ENCODE peak calls at places on chromosomes 7 and 10, in ten cellular contexts. Y, C, W, T, U, Z, V, D, G and X are unnamed samples. For H3K36me3, the result is how much of the 10 kb centered on the place peaks cover.

GRCh38 chr10:84493951-84494848 is 165.8 kb downstream of the CCSER2 start:
- DNase-seq in Y (no peak), C (peak), W (peak), T (no peak), U (no peak), Z (no peak), V (peak), D (no peak), G (no peak), X (no peak)

GRCh38 chr7:8442814-8443304 is 9.4 kb downstream of the NXPH1 start:
- DNase-seq in Y (peak), C (peak), W (peak), T (peak), U (no peak), Z (no peak), V (no peak), D (no peak), G (peak), X (no peak)

GRCh38 chr10:126133906-126134703 is 237.7 kb downstream of the FANK1 start:
- DNase-seq in Y (no peak), C (no peak), W (no peak), T (no peak), U (no peak), Z (peak), V (peak), D (no peak), G (no peak), X (no peak)

GRCh38 chr7:64621656-64622055 is 44.3 kb upstream of the ZNF107 start:
- DNase-seq in Y (no peak), C (no peak), W (no peak), T (no peak), U (no peak), Z (no peak), V (no peak), D (no peak), G (no peak), X (no peak)

GRCh38 chr10:76774987-76775603 is 862.5 kb downstream of the KCNMA1 start:
- DNase-seq in Y (no peak), C (no peak), W (no peak), T (no peak), U (no peak), Z (no peak), V (no peak), D (peak), G (no peak), X (no peak)

GRCh38 chr10:54800677-54801480 is at the start of gene PCDH15:
- DNase-seq in Y (peak), C (peak), W (peak), T (no peak), U (peak), Z (no peak), V (no peak), D (no peak), G (peak), X (no peak)

GRCh38 chr10:129402459-129402858 is 64.6 kb upstream of the MGMT start:
- DNase-seq in Y (no peak), C (no peak), W (no peak), T (no peak), U (no peak), Z (no peak), V (no peak), D (no peak), G (no peak), X (peak)

GRCh38 chr7:33716581-33717477 is 188.5 kb upstream of the BMPER start:
- DNase-seq in Y (peak), C (no peak), W (peak), T (no peak), U (no peak), Z (no peak), V (peak), D (no peak), G (peak), X (no peak)

GRCh38 chr10:107971411-107971810 is 806.9 kb upstream of the SORCS1 start:
- DNase-seq in Y (no peak), C (no peak), W (no peak), T (no peak), U (no peak), Z (no peak), V (no peak), D (no peak), G (no peak), X (no peak)

GRCh38 chr10:112695539-112695938 is 248.5 kb downstream of the VTI1A start:
- DNase-seq in Y (no peak), C (no peak), W (no peak), T (no peak), U (no peak), Z (no peak), V (no peak), D (no peak), G (no peak), X (no peak)

GRCh38 chr7:45982912-45983719 is 62.0 kb upstream of the IGFBP3 start:
- DNase-seq in Y (no peak), C (no peak), W (peak), T (peak), U (peak), Z (no peak), V (no peak), D (no peak), G (no peak), X (peak)

GRCh38 chr10:82544377-82544776 is 669.4 kb downstream of the NRG3 start:
- DNase-seq in Y (no peak), C (no peak), W (no peak), T (no peak), U (no peak), Z (peak), V (no peak), D (no peak), G (peak), X (no peak)

GRCh38 chr10:26566525-26567348 is 128.6 kb downstream of the APBB1IP start:
- DNase-seq in Y (peak), C (no peak), W (peak), T (no peak), U (peak), Z (no peak), V (no peak), D (peak), G (peak), X (no peak)

GRCh38 chr10:13893926-13894325 is 307.2 kb downstream of the PRPF18 start:
- DNase-seq in Y (no peak), C (no peak), W (peak), T (no peak), U (peak), Z (peak), V (peak), D (no peak), G (no peak), X (no peak)

GRCh38 chr7:73703985-73704639 is 15.4 kb downstream of the STX1A start:
- DNase-seq in Y (peak), C (no peak), W (peak), T (peak), U (peak), Z (peak), V (peak), D (no peak), G (peak), X (no peak)

GRCh38 chr7:156735861-156736260 is 95.3 kb downstream of the RNF32 start:
- DNase-seq in Y (no peak), C (no peak), W (no peak), T (no peak), U (no peak), Z (no peak), V (peak), D (no peak), G (no peak), X (no peak)

GRCh38 chr10:119320981-119321380 is 113.6 kb downstream of the GRK5 start:
- DNase-seq in Y (no peak), C (no peak), W (no peak), T (no peak), U (no peak), Z (peak), V (peak), D (no peak), G (no peak), X (no peak)

GRCh38 chr7:106775552-106775936 is 89.5 kb upstream of the PIK3CG start:
- DNase-seq in Y (no peak), C (peak), W (no peak), T (no peak), U (no peak), Z (peak), V (peak), D (no peak), G (no peak), X (no peak)

GRCh38 chr10:127736915-127737562 is at the start of gene FOXI2:
- DNase-seq in Y (peak), C (no peak), W (peak), T (no peak), U (peak), Z (peak), V (no peak), D (no peak), G (peak), X (no peak)

GRCh38 chr10:100307716-100308115 is 21.2 kb upstream of the BLOC1S2 start:
- DNase-seq in Y (no peak), C (no peak), W (no peak), T (no peak), U (no peak), Z (peak), V (peak), D (no peak), G (no peak), X (no peak)

GRCh38 chr10:23338155-23338828 is 6.3 kb downstream of the C10orf67 start:
- DNase-seq in Y (peak), C (peak), W (peak), T (no peak), U (no peak), Z (no peak), V (peak), D (no peak), G (peak), X (peak)

GRCh38 chr7:21642422-21642821 is 99.6 kb downstream of the DNAH11 start:
- DNase-seq in Y (peak), C (no peak), W (peak), T (no peak), U (no peak), Z (no peak), V (no peak), D (no peak), G (peak), X (no peak)

GRCh38 chr7:16399916-16400895 is 21.1 kb downstream of the CRPPA start:
- DNase-seq in Y (no peak), C (no peak), W (no peak), T (no peak), U (no peak), Z (no peak), V (peak), D (no peak), G (no peak), X (no peak)

GRCh38 chr10:78194539-78195402 is 161.1 kb downstream of the RPS24 start:
- DNase-seq in Y (no peak), C (no peak), W (peak), T (no peak), U (peak), Z (peak), V (peak), D (no peak), G (no peak), X (no peak)

GRCh38 chr10:100508691-100509150 is 10.9 kb downstream of the SEC31B start:
- DNase-seq in Y (peak), C (no peak), W (peak), T (no peak), U (peak), Z (no peak), V (peak), D (no peak), G (peak), X (no peak)

GRCh38 chr7:152756126-152756525 is 3.4 kb upstream of the ACTR3B start:
- DNase-seq in Y (no peak), C (no peak), W (no peak), T (no peak), U (no peak), Z (no peak), V (peak), D (no peak), G (no peak), X (no peak)

GRCh38 chr7:152759655-152760383 is at the start of gene ACTR3B:
- DNase-seq in Y (peak), C (peak), W (peak), T (peak), U (peak), Z (peak), V (peak), D (peak), G (peak), X (peak)

GRCh38 chr7:152762056-152762455 is 2.5 kb downstream of the ACTR3B start:
- DNase-seq in Y (no peak), C (no peak), W (no peak), T (no peak), U (no peak), Z (peak), V (peak), D (no peak), G (no peak), X (no peak)

GRCh38 chr7:152761116-152761748 is 1.7 kb downstream of the ACTR3B start:
- DNase-seq in Y (no peak), C (peak), W (peak), T (no peak), U (no peak), Z (peak), V (peak), D (no peak), G (no peak), X (peak)

DNA sequence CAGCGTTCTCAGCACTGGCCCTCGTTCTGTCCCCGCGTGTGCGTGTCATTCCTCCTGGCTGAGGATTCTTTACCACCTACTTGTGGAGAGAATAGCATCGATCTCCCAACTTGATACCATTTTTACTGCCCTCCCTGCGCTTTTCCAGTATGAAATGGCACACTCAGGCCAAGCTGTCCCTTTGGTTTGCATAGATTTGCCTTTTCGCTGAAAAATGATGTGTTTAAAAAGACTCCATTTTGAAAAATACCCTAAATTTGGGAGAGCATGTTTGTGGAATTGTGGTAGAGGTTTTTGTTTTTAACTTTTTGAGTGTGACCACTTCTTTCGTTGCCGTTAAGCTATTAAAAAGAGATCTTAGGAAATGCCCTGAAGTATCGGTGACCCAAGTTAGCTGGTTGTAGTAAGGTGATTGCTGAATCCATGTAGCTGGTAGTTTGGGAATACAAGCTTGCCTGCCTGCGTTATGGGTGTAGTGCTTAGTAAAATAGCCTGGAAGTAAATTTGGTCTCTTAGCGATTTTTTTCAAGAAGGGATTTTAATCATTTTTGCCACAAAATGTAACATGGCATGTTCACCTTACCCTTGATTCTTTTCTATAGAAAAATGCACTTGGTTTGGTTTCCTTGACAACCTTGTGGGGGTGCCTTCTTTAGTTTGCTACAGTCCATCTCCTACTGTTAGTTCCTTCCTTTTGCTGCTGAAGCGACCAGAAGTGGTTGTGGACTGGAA is 998 bp downstream of the ACTR3B start:
- DNase-seq in Y (no peak), C (no peak), W (peak), T (no peak), U (peak), Z (no peak), V (peak), D (no peak), G (peak), X (peak)
- H3K36me3 ChIP-seq in Y (under half), C (under half), W (under half), T (under half), U (under half), Z (under half), V (under half), D (under half), G (under half), X (under half)

DNA sequence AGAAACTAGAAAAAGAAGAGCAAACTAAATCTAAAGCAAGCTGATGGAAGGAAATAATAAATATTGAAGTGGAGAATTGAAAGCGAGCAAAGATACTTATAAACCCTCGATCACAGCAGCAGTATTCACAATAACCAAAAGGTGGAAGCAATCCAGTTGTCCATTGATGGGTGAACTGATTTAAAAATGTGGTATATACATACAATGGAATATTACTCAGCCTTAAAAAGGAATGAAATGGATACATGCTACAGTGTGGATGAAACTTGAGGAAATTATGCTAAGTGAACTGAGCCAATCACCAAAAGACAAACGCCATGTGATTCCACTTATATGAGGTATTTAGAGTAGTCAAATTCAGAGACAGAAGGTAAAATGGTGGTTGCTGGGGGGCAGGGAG is 17.5 kb downstream of the ZCCHC24 start:
- DNase-seq in Y (no peak), C (no peak), W (no peak), T (no peak), U (no peak), Z (no peak), V (no peak), D (no peak), G (no peak), X (no peak)
- H3K36me3 ChIP-seq in Y (under half), C (under half), W (under half), T (under half), U (under half), Z (half or more), V (half or more), D (under half), G (under half), X (under half)

GRCh38 chr7:1087952-1088920 is at the start of gene GPER1:
- DNase-seq in Y (peak), C (no peak), W (peak), T (peak), U (peak), Z (peak), V (peak), D (no peak), G (peak), X (peak)
- H3K36me3 ChIP-seq in Y (under half), C (under half), W (under half), T (under half), U (under half), Z (under half), V (under half), D (under half), G (under half), X (under half)

DNA sequence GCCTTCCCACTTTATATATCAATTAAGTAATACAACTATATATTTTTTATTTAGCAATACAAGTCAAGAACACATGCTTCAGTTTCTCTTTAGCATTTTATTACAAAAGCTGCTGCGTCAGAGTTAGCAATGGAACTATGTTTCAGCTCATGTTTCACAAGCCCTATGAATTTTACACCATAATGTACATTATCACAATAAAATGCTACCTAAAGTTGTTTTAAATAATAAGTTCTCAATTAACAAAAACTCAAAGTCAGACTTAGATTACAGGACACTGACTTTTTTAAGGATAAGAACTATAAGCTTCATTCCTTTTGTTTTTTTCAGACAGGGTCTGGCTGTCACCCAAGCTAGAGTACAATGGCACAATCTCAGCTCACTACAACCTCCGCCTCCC is 52.3 kb downstream of the EZH2 start:
- DNase-seq in Y (no peak), C (no peak), W (no peak), T (no peak), U (no peak), Z (no peak), V (no peak), D (no peak), G (no peak), X (no peak)
- H3K36me3 ChIP-seq in Y (under half), C (under half), W (under half), T (under half), U (under half), Z (under half), V (under half), D (under half), G (under half), X (under half)

DNA sequence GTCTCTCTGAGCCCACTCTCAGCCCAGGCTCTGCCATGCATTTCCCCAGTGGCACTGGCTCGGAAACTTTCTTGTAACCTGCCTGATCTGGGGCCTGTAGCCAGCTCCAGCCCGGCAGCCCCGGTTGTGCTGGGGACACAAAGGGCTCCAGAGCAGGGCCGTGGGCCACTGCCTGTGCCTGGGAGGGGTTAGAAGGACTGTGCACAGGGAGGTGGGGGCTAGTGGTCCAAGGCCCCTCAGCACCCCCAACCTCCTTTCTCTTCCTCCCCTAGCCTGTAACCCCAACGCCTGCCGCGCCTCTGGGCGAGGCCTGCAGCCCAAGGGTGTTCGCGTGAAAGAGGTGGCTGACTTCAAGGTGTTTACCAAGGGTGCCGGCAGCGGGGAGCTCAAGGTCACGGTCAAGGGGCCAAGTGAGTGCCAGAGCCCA is 9.6 kb downstream of the FLNC start:
- DNase-seq in Y (no peak), C (no peak), W (no peak), T (peak), U (no peak), Z (no peak), V (no peak), D (peak), G (peak), X (no peak)
- H3K36me3 ChIP-seq in Y (under half), C (under half), W (under half), T (under half), U (half or more), Z (half or more), V (half or more), D (under half), G (under half), X (half or more)

GRCh38 chr7:134948246-134948645 is 38.1 kb upstream of the AGBL3 start:
- DNase-seq in Y (no peak), C (no peak), W (no peak), T (no peak), U (no peak), Z (no peak), V (peak), D (no peak), G (no peak), X (no peak)

GRCh38 chr7:134947831-134948230 is 38.5 kb upstream of the AGBL3 start:
- DNase-seq in Y (no peak), C (no peak), W (no peak), T (no peak), U (no peak), Z (no peak), V (no peak), D (no peak), G (no peak), X (no peak)

GRCh38 chr7:134948736-134949135 is 37.6 kb upstream of the AGBL3 start:
- DNase-seq in Y (no peak), C (no peak), W (no peak), T (no peak), U (no peak), Z (peak), V (peak), D (no peak), G (no peak), X (no peak)

GRCh38 chr7:134947329-134947728 is 39.0 kb upstream of the AGBL3 start:
- DNase-seq in Y (no peak), C (no peak), W (no peak), T (no peak), U (no peak), Z (no peak), V (no peak), D (no peak), G (no peak), X (no peak)

DNA sequence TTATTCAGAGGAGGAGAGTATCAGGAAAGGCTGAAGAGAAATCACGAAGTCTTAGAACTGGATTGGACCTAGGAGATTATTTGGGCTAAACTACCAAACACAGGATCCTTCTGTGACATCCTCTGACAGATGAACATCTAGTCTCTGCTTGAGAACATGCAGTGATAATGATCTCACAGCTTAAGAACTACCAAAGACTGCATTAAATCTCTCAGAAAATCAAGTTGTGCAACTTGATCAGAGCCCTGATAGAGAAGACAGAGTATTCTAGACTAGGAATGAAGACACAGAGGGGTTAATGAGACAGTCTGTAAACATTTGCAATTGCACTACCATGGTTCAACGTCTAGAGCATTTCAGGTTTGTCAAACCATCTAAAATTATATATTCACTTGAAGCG is 37.1 kb upstream of the AGBL3 start:
- DNase-seq in Y (no peak), C (no peak), W (no peak), T (no peak), U (no peak), Z (no peak), V (no peak), D (no peak), G (no peak), X (no peak)
- H3K36me3 ChIP-seq in Y (under half), C (under half), W (half or more), T (under half), U (half or more), Z (half or more), V (half or more), D (under half), G (under half), X (half or more)